ENCODE peak calls at places on chromosomes 1 and 21, in ten cellular contexts. Q is NB4; N is RWPE1; C is GM12865; W is OCI-LY7; E is CD4-positive, alpha-beta T cell; H is glutamatergic neuron; L is H9; D is endothelial cell; B is choroid plexus epithelial cell. X is an unnamed sample.

GRCh38 chr1:232440325-232441059 is 189.4 kb downstream of the SIPA1L2 start:
- DNase-seq in Q (no peak), N (no peak), C (peak; percentile 8), W (no peak), E (no peak), H (no peak), L (no peak), D (no peak), B (no peak), X (no peak)

GRCh38 chr1:9787702-9788101 is 36.1 kb downstream of the CLSTN1 start:
- DNase-seq in Q (peak; percentile 64), N (no peak), C (peak; percentile 90), W (peak; percentile 91), E (peak; percentile 22), H (no peak), L (no peak), D (no peak), B (no peak), X (peak; percentile 79)

GRCh38 chr1:40766560-40766959 is 17.0 kb upstream of the KCNQ4 start:
- DNase-seq in Q (no peak), N (no peak), C (no peak), W (no peak), E (no peak), H (no peak), L (no peak), D (no peak), B (no peak), X (no peak)

GRCh38 chr21:41163086-41163485 is 4.9 kb upstream of the BACE2 start:
- DNase-seq in Q (no peak), N (no peak), C (no peak), W (no peak), E (no peak), H (no peak), L (no peak), D (no peak), B (no peak), X (no peak)

GRCh38 chr1:25695066-25695990 is 78.7 kb downstream of the MAN1C1 start:
- DNase-seq in Q (peak; percentile 61), N (peak; percentile 27), C (no peak), W (no peak), E (no peak), H (no peak), L (peak; percentile 75), D (peak; percentile 56), B (peak; percentile 100), X (no peak)

GRCh38 chr1:36151845-36152203 is 2.5 kb upstream of the TRAPPC3 start:
- DNase-seq in Q (peak; percentile 76), N (no peak), C (peak; percentile 49), W (peak; percentile 61), E (peak; percentile 47), H (no peak), L (no peak), D (no peak), B (no peak), X (peak; percentile 76)

GRCh38 chr1:158999301-159000069 is 10.2 kb upstream of the IFI16 start:
- DNase-seq in Q (no peak), N (peak; percentile 26), C (no peak), W (no peak), E (no peak), H (peak; percentile 23), L (peak; percentile 94), D (peak; percentile 70), B (peak; percentile 95), X (no peak)

GRCh38 chr1:96256391-96256790 is 465.2 kb upstream of the PTBP2 start:
- DNase-seq in Q (no peak), N (no peak), C (no peak), W (no peak), E (no peak), H (no peak), L (no peak), D (no peak), B (peak; percentile 12), X (no peak)

DNA sequence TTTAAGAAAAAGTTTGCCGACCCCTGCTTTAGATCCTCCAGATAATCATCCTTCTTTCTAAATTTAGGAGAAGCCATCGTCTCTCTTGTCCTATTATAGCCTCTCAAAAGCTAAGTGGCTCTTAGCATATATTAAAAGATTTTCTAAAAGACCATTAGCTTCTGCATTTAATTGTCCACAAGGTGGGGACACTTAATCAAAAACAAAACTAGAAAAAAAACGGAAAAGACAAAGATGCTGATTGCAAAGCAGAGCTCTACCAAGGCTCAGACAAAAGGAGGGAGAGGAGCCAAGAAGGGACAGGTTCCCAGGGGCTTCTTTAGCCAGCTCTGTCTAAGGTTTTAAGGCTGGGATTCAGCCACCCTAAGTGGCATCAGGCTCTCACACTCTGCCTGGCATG is 128.3 kb upstream of the HMGB4 start:
- DNase-seq in Q (no peak), N (peak; percentile 11), C (no peak), W (no peak), E (no peak), H (no peak), L (no peak), D (no peak), B (peak; percentile 6), X (no peak)
- TF ChIP-seq CTCF in Q (no peak), N (no peak), C (no peak), W (peak; percentile 60), E (no peak), H (no peak), L (peak; percentile 41), D (peak; percentile 39), B (peak; percentile 13), X (no peak)

GRCh38 chr1:192809286-192810252 is 730 bp downstream of the RGS2 start:
- DNase-seq in Q (peak; percentile 71), N (peak; percentile 38), C (peak; percentile 18), W (peak; percentile 71), E (peak; percentile 32), H (peak; percentile 44), L (no peak), D (peak; percentile 18), B (peak; percentile 71), X (no peak)

GRCh38 chr1:192807221-192807967 is 1.4 kb upstream of the RGS2 start:
- DNase-seq in Q (peak; percentile 25), N (peak; percentile 15), C (peak; percentile 43), W (peak; percentile 49), E (no peak), H (no peak), L (no peak), D (no peak), B (peak; percentile 70), X (no peak)

GRCh38 chr1:192807968-192808587 is 761 bp upstream of the RGS2 start:
- DNase-seq in Q (peak; percentile 10), N (peak; percentile 39), C (no peak), W (no peak), E (no peak), H (no peak), L (no peak), D (no peak), B (peak; percentile 81), X (no peak)

GRCh38 chr1:192810253-192810880 is 1.5 kb downstream of the RGS2 start:
- DNase-seq in Q (peak; percentile 92), N (no peak), C (peak; percentile 37), W (peak; percentile 79), E (no peak), H (no peak), L (no peak), D (no peak), B (peak; percentile 60), X (no peak)

GRCh38 chr1:192808588-192809285 is at the start of gene RGS2:
- DNase-seq in Q (peak; percentile 92), N (peak; percentile 96), C (peak; percentile 94), W (peak; percentile 94), E (peak; percentile 84), H (peak; percentile 93), L (peak; percentile 95), D (peak; percentile 86), B (peak; percentile 97), X (peak; percentile 86)
- TF ChIP-seq CTCF in Q (peak; percentile 9), N (no peak), C (no peak), W (peak; percentile 26), E (peak; percentile 23), H (no peak), L (peak; percentile 31), D (no peak), B (no peak), X (peak; percentile 50)

GRCh38 chr1:7185721-7186120 is 400.5 kb downstream of the CAMTA1 start:
- DNase-seq in Q (no peak), N (no peak), C (no peak), W (no peak), E (no peak), H (no peak), L (no peak), D (no peak), B (no peak), X (no peak)

GRCh38 chr1:7192453-7192852 is 407.2 kb downstream of the CAMTA1 start:
- DNase-seq in Q (no peak), N (no peak), C (no peak), W (no peak), E (no peak), H (no peak), L (no peak), D (no peak), B (no peak), X (no peak)

GRCh38 chr1:7190261-7190660 is 405.0 kb downstream of the CAMTA1 start:
- DNase-seq in Q (no peak), N (no peak), C (no peak), W (no peak), E (no peak), H (no peak), L (no peak), D (no peak), B (no peak), X (no peak)

GRCh38 chr1:7187121-7187510 is 401.9 kb downstream of the CAMTA1 start:
- DNase-seq in Q (no peak), N (no peak), C (no peak), W (no peak), E (no peak), H (no peak), L (no peak), D (no peak), B (no peak), X (no peak)

DNA sequence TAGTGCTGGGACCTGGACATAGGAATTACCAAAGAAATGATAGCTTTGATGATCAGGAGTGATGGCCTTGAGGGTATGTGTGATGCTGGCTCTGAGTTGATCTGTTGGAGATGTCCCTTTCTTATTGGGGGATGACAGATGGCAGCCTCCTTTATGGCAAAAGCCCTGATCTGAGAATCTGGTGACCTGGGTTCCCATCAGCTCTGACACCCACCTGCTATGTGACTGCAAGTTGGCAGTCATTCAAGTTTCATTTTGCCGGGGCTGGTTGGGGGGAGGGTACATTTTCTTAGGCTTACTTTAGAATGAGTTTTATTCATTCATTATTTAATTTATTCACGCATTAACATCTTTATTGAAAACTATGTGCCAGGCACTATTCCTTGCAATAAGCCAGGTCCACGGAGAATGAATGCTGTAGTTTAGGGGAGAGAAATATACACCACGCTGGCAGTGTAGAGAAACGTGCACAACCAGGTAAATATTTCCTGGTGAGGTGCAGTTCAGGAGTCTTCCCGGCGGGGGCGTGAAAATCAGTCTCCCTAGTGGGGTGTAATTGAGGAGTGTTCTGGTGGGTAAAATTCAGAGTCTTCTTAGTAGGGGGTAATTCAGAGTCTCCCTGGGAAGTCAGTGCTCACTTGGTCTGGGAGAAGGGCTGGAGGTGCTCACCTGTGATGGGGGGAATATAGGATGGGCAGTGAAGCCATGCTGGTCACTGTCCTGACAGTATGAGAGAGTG is 401.3 kb downstream of the CAMTA1 start:
- DNase-seq in Q (no peak), N (no peak), C (no peak), W (no peak), E (no peak), H (no peak), L (no peak), D (no peak), B (no peak), X (no peak)
- TF ChIP-seq CTCF in Q (no peak), N (no peak), C (no peak), W (no peak), E (no peak), H (peak; percentile 21), L (peak; percentile 55), D (no peak), B (peak; percentile 1), X (no peak)

DNA sequence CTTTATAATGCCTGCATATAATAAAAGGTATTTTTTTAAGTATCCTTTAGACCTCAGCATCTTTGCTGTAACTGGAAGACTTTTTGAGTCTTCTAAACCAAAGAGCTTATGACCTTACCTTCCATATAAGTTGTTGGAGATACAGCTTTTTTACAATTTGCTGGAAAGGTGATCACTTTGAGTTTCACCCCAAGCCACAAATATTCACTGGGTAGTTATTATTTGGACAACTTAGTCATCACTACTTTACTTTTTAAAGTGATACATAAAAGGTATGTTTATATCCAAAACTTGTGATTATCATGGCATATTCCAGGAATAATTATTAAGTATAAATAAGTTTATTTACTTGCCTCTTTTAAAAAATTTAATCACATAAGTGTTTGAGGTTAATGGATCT is 246.7 kb upstream of the NRIP1 start:
- DNase-seq in Q (no peak), N (no peak), C (no peak), W (no peak), E (no peak), H (no peak), L (no peak), D (no peak), B (no peak), X (no peak)
- TF ChIP-seq CTCF in Q (no peak), N (no peak), C (no peak), W (no peak), E (no peak), H (no peak), L (no peak), D (no peak), B (no peak), X (no peak)